ENCODE peak calls at places on chromosomes 16 and 17, in seven cellular contexts. O is colonic mucosa, S is transverse colon, G is endothelial cell, B is H9, Z is WTC11, T is heart right ventricle. D is an unnamed sample.

GRCh38 chr16:79651363-79651762 is 50.8 kb upstream of the MAF start:
- DNase-seq in O (peak), S (peak), G (no peak), B (no peak), Z (no peak), T (peak), D (peak)

GRCh38 chr16:27969574-27969973 is 93.9 kb downstream of the GSG1L start:
- DNase-seq in O (no peak), S (no peak), G (no peak), B (no peak), Z (no peak), T (no peak), D (no peak)

GRCh38 chr16:30488764-30489595 is 16.4 kb downstream of the ITGAL start:
- DNase-seq in O (no peak), S (no peak), G (no peak), B (peak), Z (peak), T (no peak), D (no peak)

GRCh38 chr16:65731840-65732239 is 610.0 kb upstream of the CDH11 start:
- DNase-seq in O (no peak), S (no peak), G (no peak), B (no peak), Z (no peak), T (no peak), D (no peak)

GRCh38 chr17:35184274-35184673 is 9.9 kb downstream of the SLC35G3 start:
- DNase-seq in O (no peak), S (no peak), G (no peak), B (no peak), Z (no peak), T (no peak), D (no peak)

GRCh38 chr16:86558355-86559193 is 3.5 kb upstream of the MTHFSD start:
- DNase-seq in O (no peak), S (no peak), G (no peak), B (no peak), Z (no peak), T (no peak), D (no peak)

GRCh38 chr16:84117482-84117843 is 721 bp upstream of the MBTPS1 start:
- DNase-seq in O (no peak), S (no peak), G (no peak), B (no peak), Z (no peak), T (no peak), D (no peak)

GRCh38 chr17:62652251-62653001 is 25.0 kb downstream of the MRC2 start:
- DNase-seq in O (peak), S (peak), G (peak), B (no peak), Z (peak), T (peak), D (no peak)

GRCh38 chr16:11696266-11697012 is 28.2 kb downstream of the SNN start:
- DNase-seq in O (no peak), S (no peak), G (no peak), B (no peak), Z (no peak), T (no peak), D (no peak)

GRCh38 chr17:6343736-6344135 is 91.2 kb downstream of the AIPL1 start:
- DNase-seq in O (no peak), S (no peak), G (no peak), B (no peak), Z (no peak), T (no peak), D (no peak)

GRCh38 chr16:51095114-51095872 is 55.8 kb downstream of the SALL1 start:
- DNase-seq in O (no peak), S (no peak), G (no peak), B (no peak), Z (no peak), T (no peak), D (no peak)

GRCh38 chr16:11576427-11577289 is 10.1 kb downstream of the LITAF start:
- DNase-seq in O (no peak), S (no peak), G (no peak), B (no peak), Z (no peak), T (no peak), D (no peak)

GRCh38 chr16:83996481-83997252 is 28.6 kb downstream of the NECAB2 start:
- DNase-seq in O (no peak), S (no peak), G (no peak), B (no peak), Z (no peak), T (no peak), D (no peak)

GRCh38 chr17:3738562-3739295 is 15.0 kb downstream of the HASPIN start:
- DNase-seq in O (peak), S (peak), G (no peak), B (no peak), Z (no peak), T (no peak), D (no peak)

GRCh38 chr16:12340151-12340733 is 363.7 kb downstream of the SNX29 start:
- DNase-seq in O (peak), S (peak), G (peak), B (peak), Z (peak), T (no peak), D (no peak)

GRCh38 chr16:64627288-64627687 is 494.6 kb downstream of the CDH11 start:
- DNase-seq in O (no peak), S (no peak), G (no peak), B (peak), Z (peak), T (no peak), D (no peak)

GRCh38 chr17:49928126-49928800 is 40.7 kb upstream of the DLX4 start:
- DNase-seq in O (no peak), S (no peak), G (no peak), B (no peak), Z (no peak), T (no peak), D (no peak)

GRCh38 chr17:27407916-27408846 is 48.1 kb upstream of the KSR1 start:
- DNase-seq in O (no peak), S (no peak), G (no peak), B (no peak), Z (no peak), T (no peak), D (no peak)

GRCh38 chr17:79777166-79777843 is 643 bp upstream of the CBX2 start:
- DNase-seq in O (peak), S (peak), G (peak), B (peak), Z (peak), T (peak), D (peak)

GRCh38 chr17:19260958-19261357 is 23.8 kb downstream of the EPN2 start:
- DNase-seq in O (no peak), S (no peak), G (no peak), B (no peak), Z (no peak), T (no peak), D (peak)

GRCh38 chr16:28597692-28598261 is 927 bp upstream of the SULT1A2 start:
- DNase-seq in O (peak), S (no peak), G (no peak), B (peak), Z (peak), T (no peak), D (no peak)

GRCh38 chr17:8057691-8058114 is 18.8 kb downstream of the ALOX15B start:
- DNase-seq in O (peak), S (no peak), G (peak), B (peak), Z (peak), T (no peak), D (no peak)

GRCh38 chr16:87653234-87653633 is 50.9 kb downstream of the JPH3 start:
- DNase-seq in O (no peak), S (no peak), G (no peak), B (no peak), Z (no peak), T (no peak), D (no peak)

GRCh38 chr17:79905832-79906231 is 66.6 kb upstream of the CBX4 start:
- DNase-seq in O (no peak), S (no peak), G (no peak), B (no peak), Z (peak), T (no peak), D (no peak)

GRCh38 chr16:19196871-19197270 is 28.8 kb downstream of the SYT17 start:
- DNase-seq in O (no peak), S (no peak), G (no peak), B (no peak), Z (no peak), T (no peak), D (no peak)

GRCh38 chr16:70590722-70591438 is 55.5 kb upstream of the IL34 start:
- DNase-seq in O (no peak), S (no peak), G (no peak), B (no peak), Z (no peak), T (peak), D (peak)

GRCh38 chr16:70782237-70782636 is 18.7 kb downstream of the VAC14 start:
- DNase-seq in O (no peak), S (no peak), G (no peak), B (no peak), Z (no peak), T (no peak), D (no peak)

GRCh38 chr16:67939507-67940435 is 3.1 kb upstream of the PSMB10 start:
- DNase-seq in O (peak), S (peak), G (no peak), B (no peak), Z (no peak), T (no peak), D (no peak)

GRCh38 chr17:42843358-42843934 is 934 bp upstream of the AOC2 start:
- DNase-seq in O (peak), S (no peak), G (peak), B (no peak), Z (peak), T (no peak), D (no peak)

GRCh38 chr17:81409190-81409935 is 14.1 kb downstream of the BAHCC1 start:
- DNase-seq in O (no peak), S (no peak), G (no peak), B (peak), Z (peak), T (no peak), D (no peak)

GRCh38 chr17:42518755-42519545 is 17.1 kb upstream of the NAGLU start:
- DNase-seq in O (peak), S (peak), G (no peak), B (peak), Z (no peak), T (peak), D (peak)

GRCh38 chr17:18999394-18999793 is 5.2 kb downstream of the FAM83G start:
- DNase-seq in O (no peak), S (no peak), G (no peak), B (no peak), Z (no peak), T (no peak), D (no peak)

GRCh38 chr16:56883586-56883985 is 18.6 kb downstream of the SLC12A3 start:
- DNase-seq in O (no peak), S (no peak), G (no peak), B (no peak), Z (no peak), T (no peak), D (no peak)

GRCh38 chr16:69123894-69124293 is 8.5 kb downstream of the CHTF8 start:
- DNase-seq in O (peak), S (peak), G (peak), B (no peak), Z (peak), T (no peak), D (peak)

GRCh38 chr17:5582177-5582885 is 2.0 kb downstream of the NLRP1 start:
- DNase-seq in O (no peak), S (no peak), G (no peak), B (no peak), Z (no peak), T (no peak), D (no peak)

GRCh38 chr16:67146523-67147357 is 4.1 kb downstream of the B3GNT9 start:
- DNase-seq in O (no peak), S (no peak), G (no peak), B (no peak), Z (no peak), T (no peak), D (no peak)

GRCh38 chr17:43212641-43213490 is 1.2 kb downstream of the TMEM106A start:
- DNase-seq in O (peak), S (peak), G (no peak), B (no peak), Z (no peak), T (no peak), D (no peak)

GRCh38 chr17:17713839-17714238 is 32.6 kb downstream of the RAI1 start:
- DNase-seq in O (no peak), S (no peak), G (no peak), B (no peak), Z (no peak), T (no peak), D (no peak)

GRCh38 chr17:81049973-81050551 is 15.1 kb downstream of the BAIAP2 start:
- DNase-seq in O (peak), S (peak), G (no peak), B (peak), Z (no peak), T (peak), D (no peak)

DNA sequence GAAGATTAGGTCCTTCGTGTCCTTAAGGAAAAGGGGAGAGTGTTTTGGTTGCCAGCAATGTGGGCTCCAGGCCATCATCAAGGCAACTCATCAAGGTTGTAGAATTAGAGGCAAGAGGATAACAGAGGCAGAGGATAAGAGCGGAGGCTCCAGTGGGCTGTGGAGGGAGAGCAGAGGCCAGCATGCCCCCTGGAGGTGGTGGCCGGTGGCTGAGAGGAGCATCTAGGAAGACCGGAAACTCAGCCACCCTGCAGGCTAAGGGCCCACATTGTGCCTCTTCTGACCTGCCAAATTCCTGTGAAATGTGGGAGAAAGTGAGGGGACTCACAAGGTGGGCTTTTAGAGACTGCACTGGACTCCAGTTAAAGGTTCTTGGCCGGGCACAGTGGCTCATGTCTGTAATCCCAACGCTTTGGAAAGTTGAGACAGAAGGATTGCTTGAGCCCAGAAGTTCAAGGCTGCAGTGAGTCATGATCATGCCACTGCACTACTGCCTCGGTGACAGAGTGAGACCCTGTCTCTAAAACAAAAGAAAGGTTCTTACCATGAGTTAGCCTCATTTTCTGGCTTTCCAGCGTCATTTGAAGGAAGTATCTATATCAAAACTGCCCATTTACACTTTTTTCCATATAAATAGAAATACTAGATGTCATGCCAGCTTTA is 62.7 kb upstream of the ADORA2B start:
- DNase-seq in O (no peak), S (no peak), G (no peak), B (peak), Z (peak), T (no peak), D (no peak)
- TF ChIP-seq CTCF in O (no peak), S (no peak), G (no peak), B (peak), Z (no peak), T (no peak), D (no peak)

GRCh38 chr16:75555707-75556512 is at the start of gene TMEM231:
- DNase-seq in O (peak), S (peak), G (peak), B (peak), Z (peak), T (peak), D (peak)
- TF ChIP-seq CTCF in O (no peak), S (no peak), G (no peak), B (no peak), Z (no peak), T (no peak), D (no peak)

GRCh38 chr17:45013021-45013997 is 38.1 kb downstream of the DCAKD start:
- DNase-seq in O (peak), S (no peak), G (no peak), B (peak), Z (peak), T (peak), D (peak)

GRCh38 chr17:45018514-45019176 is 32.8 kb downstream of the DCAKD start:
- DNase-seq in O (peak), S (peak), G (no peak), B (no peak), Z (peak), T (peak), D (no peak)

GRCh38 chr17:45016237-45016636 is 35.2 kb downstream of the DCAKD start:
- DNase-seq in O (no peak), S (no peak), G (no peak), B (no peak), Z (no peak), T (no peak), D (no peak)

GRCh38 chr17:45019177-45019711 is 32.2 kb downstream of the DCAKD start:
- DNase-seq in O (peak), S (peak), G (no peak), B (no peak), Z (no peak), T (peak), D (no peak)

DNA sequence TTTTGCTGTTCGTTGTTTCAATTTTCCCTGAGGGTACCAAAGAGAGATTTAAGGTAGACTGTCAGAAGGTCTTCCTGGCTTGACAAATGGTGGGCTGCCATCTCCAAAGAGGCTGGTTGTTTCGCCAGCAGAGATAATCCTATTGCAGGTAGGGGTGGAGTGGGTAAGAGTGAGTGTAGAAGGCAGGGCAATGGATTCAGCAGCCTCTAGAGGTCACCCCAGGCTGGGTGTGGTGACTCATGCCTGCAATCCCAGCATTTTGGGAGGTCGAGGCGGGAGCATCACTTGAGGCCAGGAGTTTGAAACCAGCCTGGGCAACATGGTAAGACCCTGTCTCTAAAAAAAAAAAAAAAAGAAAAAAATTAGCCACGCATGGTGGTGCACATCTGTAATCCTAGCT is 34.6 kb downstream of the DCAKD start:
- DNase-seq in O (no peak), S (no peak), G (no peak), B (peak), Z (peak), T (no peak), D (no peak)
- TF ChIP-seq CTCF in O (no peak), S (no peak), G (no peak), B (peak), Z (peak), T (no peak), D (no peak)

DNA sequence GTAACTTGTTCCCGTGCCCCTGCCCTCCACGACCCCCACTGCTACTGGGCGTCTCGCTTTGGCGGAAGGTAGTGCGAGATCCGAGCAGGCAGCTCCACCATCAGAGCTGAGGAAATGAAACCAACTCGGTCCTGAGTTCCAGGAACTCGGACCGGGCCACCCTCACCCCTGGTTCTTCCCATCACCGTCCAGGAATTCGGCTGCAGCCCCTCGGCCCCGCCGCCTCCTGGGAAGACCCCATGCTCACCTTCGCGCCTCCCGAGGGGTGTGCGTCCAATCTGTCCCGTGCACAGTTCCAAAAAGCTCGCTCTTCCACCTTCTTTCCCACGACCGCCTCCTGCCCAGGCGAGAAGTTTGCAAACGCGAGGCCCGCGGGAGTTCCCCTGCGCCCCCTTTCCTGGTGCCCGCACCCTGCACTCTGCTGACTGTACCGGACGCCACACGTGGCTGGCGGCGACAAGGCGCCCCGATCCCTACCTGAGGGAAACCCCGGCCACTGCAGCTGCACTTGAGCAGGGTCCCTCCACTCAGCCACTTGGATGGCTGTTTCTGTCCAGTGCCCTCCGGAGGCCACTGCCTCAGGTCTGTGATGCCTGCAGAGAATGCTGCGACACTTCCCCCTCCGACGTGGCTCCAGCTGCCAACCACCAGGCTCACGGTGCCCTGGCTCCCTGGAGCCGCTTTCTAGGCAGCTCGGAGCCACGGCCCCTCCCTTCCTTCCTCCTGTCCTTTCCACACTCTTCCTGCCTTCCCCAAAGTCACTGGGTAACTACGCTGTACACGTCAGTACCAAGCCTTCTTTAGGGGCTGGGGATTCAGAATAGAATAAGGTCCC is at the start of gene MLKL:
- DNase-seq in O (peak), S (peak), G (peak), B (peak), Z (peak), T (peak), D (peak)
- TF ChIP-seq CTCF in O (no peak), S (no peak), G (no peak), B (no peak), Z (no peak), T (no peak), D (no peak)

DNA sequence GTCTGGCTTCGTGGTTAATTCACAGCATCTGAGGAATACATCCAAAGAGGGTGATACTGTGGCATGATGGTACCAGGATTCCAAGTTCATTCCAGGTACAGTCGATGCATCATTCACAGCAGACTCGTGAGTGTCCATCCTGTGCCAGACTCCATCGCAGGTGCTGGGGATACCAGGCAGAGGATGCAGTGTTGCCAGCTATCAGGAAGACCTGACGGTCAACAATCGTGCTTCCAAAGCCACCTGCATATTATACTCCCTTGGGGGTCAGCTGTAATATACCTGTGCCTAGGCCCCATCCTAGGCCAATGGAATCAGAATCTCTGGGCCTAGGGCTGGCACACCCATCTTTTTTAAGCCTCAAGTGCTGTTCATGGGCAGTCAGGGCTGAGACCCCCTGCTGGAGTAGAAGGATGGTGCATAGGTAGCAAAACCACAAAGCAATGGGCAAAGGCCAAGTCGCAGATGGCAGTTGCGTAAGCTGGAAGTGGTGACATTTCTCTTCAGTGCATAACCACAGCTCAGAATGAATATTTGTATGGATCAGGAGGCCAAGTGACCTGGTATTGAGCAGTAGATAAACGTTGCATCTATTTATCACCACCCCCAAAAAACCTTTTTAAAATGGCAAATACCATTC is 42.9 kb upstream of the C16orf78 start:
- DNase-seq in O (no peak), S (no peak), G (no peak), B (no peak), Z (no peak), T (no peak), D (no peak)
- TF ChIP-seq CTCF in O (no peak), S (no peak), G (no peak), B (peak), Z (no peak), T (no peak), D (no peak)

GRCh38 chr16:3690991-3691720 is 26.2 kb downstream of the TRAP1 start:
- DNase-seq in O (no peak), S (no peak), G (no peak), B (no peak), Z (no peak), T (no peak), D (peak)
- TF ChIP-seq CTCF in O (no peak), S (no peak), G (no peak), B (no peak), Z (no peak), T (no peak), D (no peak)

D was measured in uterus.